ENCODE peak calls at places on chromosomes 16 and 17, in ten cellular contexts. One of them, this sample, is unnamed.

GRCh38 chr17:71764507-71764906 is 356.3 kb upstream of the SOX9 start:
- DNase-seq in transverse colon: peak; percentile 24
- DNase-seq in H1: peak; percentile 63
- DNase-seq in suprapubic skin: no peak
- DNase-seq in GM23338: peak; percentile 76
- DNase-seq in esophagus muscularis mucosa: no peak
- DNase-seq in GM12878: no peak
- DNase-seq in prostate gland: no peak
- DNase-seq in stomach: no peak
- DNase-seq in Panc1: no peak
- DNase-seq in this sample: no peak

GRCh38 chr16:66961065-66961744 is at the start of gene CES3:
- DNase-seq in transverse colon: peak; percentile 89
- DNase-seq in H1: peak; percentile 87
- DNase-seq in suprapubic skin: no peak
- DNase-seq in GM23338: peak; percentile 95
- DNase-seq in esophagus muscularis mucosa: no peak
- DNase-seq in GM12878: no peak
- DNase-seq in prostate gland: no peak
- DNase-seq in stomach: peak; percentile 71
- DNase-seq in Panc1: peak; percentile 27
- DNase-seq in this sample: no peak

GRCh38 chr17:491086-492014 is 138.7 kb upstream of the RPH3AL start:
- DNase-seq in transverse colon: peak; percentile 38
- DNase-seq in H1: peak; percentile 77
- DNase-seq in suprapubic skin: peak; percentile 79
- DNase-seq in GM23338: peak; percentile 77
- DNase-seq in esophagus muscularis mucosa: no peak
- DNase-seq in GM12878: no peak
- DNase-seq in prostate gland: peak; percentile 37
- DNase-seq in stomach: peak; percentile 54
- DNase-seq in Panc1: no peak
- DNase-seq in this sample: no peak

GRCh38 chr16:9177861-9178260 is 86.4 kb downstream of the HAPSTR1 start:
- DNase-seq in transverse colon: no peak
- DNase-seq in H1: no peak
- DNase-seq in suprapubic skin: no peak
- DNase-seq in GM23338: no peak
- DNase-seq in esophagus muscularis mucosa: no peak
- DNase-seq in GM12878: no peak
- DNase-seq in prostate gland: no peak
- DNase-seq in stomach: no peak
- DNase-seq in Panc1: no peak
- DNase-seq in this sample: no peak

GRCh38 chr16:70686376-70687171 is 721 bp upstream of the MTSS2 start:
- DNase-seq in transverse colon: no peak
- DNase-seq in H1: no peak
- DNase-seq in suprapubic skin: no peak
- DNase-seq in GM23338: no peak
- DNase-seq in esophagus muscularis mucosa: no peak
- DNase-seq in GM12878: no peak
- DNase-seq in prostate gland: no peak
- DNase-seq in stomach: no peak
- DNase-seq in Panc1: no peak
- DNase-seq in this sample: no peak

GRCh38 chr16:58515125-58515870 is at the start of gene SETD6:
- DNase-seq in transverse colon: peak; percentile 90
- DNase-seq in H1: peak; percentile 92
- DNase-seq in suprapubic skin: peak; percentile 91
- DNase-seq in GM23338: peak; percentile 94
- DNase-seq in esophagus muscularis mucosa: peak; percentile 97
- DNase-seq in GM12878: no peak
- DNase-seq in prostate gland: peak; percentile 88
- DNase-seq in stomach: peak; percentile 89
- DNase-seq in Panc1: peak; percentile 45
- DNase-seq in this sample: peak; percentile 82

GRCh38 chr17:62179525-62180161 is 114.6 kb upstream of the MED13 start:
- DNase-seq in transverse colon: peak; percentile 27
- DNase-seq in H1: no peak
- DNase-seq in suprapubic skin: no peak
- DNase-seq in GM23338: no peak
- DNase-seq in esophagus muscularis mucosa: no peak
- DNase-seq in GM12878: no peak
- DNase-seq in prostate gland: no peak
- DNase-seq in stomach: no peak
- DNase-seq in Panc1: peak; percentile 27
- DNase-seq in this sample: no peak

GRCh38 chr17:13416748-13417363 is 184.9 kb downstream of the HS3ST3A1 start:
- DNase-seq in transverse colon: no peak
- DNase-seq in H1: no peak
- DNase-seq in suprapubic skin: no peak
- DNase-seq in GM23338: no peak
- DNase-seq in esophagus muscularis mucosa: no peak
- DNase-seq in GM12878: no peak
- DNase-seq in prostate gland: no peak
- DNase-seq in stomach: no peak
- DNase-seq in Panc1: no peak
- DNase-seq in this sample: no peak

GRCh38 chr16:2278272-2278608 is 10.3 kb upstream of the RNPS1 start:
- DNase-seq in transverse colon: no peak
- DNase-seq in H1: no peak
- DNase-seq in suprapubic skin: no peak
- DNase-seq in GM23338: peak; percentile 74
- DNase-seq in esophagus muscularis mucosa: no peak
- DNase-seq in GM12878: no peak
- DNase-seq in prostate gland: no peak
- DNase-seq in stomach: no peak
- DNase-seq in Panc1: no peak
- DNase-seq in this sample: no peak

GRCh38 chr16:86049641-86050040 is 150.7 kb downstream of the IRF8 start:
- DNase-seq in transverse colon: no peak
- DNase-seq in H1: no peak
- DNase-seq in suprapubic skin: no peak
- DNase-seq in GM23338: no peak
- DNase-seq in esophagus muscularis mucosa: no peak
- DNase-seq in GM12878: no peak
- DNase-seq in prostate gland: no peak
- DNase-seq in stomach: no peak
- DNase-seq in Panc1: no peak
- DNase-seq in this sample: no peak

GRCh38 chr17:8494021-8494420 is 58.3 kb downstream of the NDEL1 start:
- DNase-seq in transverse colon: no peak
- DNase-seq in H1: no peak
- DNase-seq in suprapubic skin: no peak
- DNase-seq in GM23338: no peak
- DNase-seq in esophagus muscularis mucosa: no peak
- DNase-seq in GM12878: no peak
- DNase-seq in prostate gland: no peak
- DNase-seq in stomach: no peak
- DNase-seq in Panc1: no peak
- DNase-seq in this sample: no peak

GRCh38 chr17:75619506-75620431 is 13.5 kb upstream of the SMIM5 start:
- DNase-seq in transverse colon: no peak
- DNase-seq in H1: peak; percentile 96
- DNase-seq in suprapubic skin: no peak
- DNase-seq in GM23338: peak; percentile 92
- DNase-seq in esophagus muscularis mucosa: no peak
- DNase-seq in GM12878: no peak
- DNase-seq in prostate gland: no peak
- DNase-seq in stomach: no peak
- DNase-seq in Panc1: no peak
- DNase-seq in this sample: no peak

GRCh38 chr17:9371019-9371418 is 204.6 kb downstream of the STX8 start:
- DNase-seq in transverse colon: no peak
- DNase-seq in H1: no peak
- DNase-seq in suprapubic skin: no peak
- DNase-seq in GM23338: no peak
- DNase-seq in esophagus muscularis mucosa: no peak
- DNase-seq in GM12878: peak; percentile 37
- DNase-seq in prostate gland: no peak
- DNase-seq in stomach: no peak
- DNase-seq in Panc1: peak; percentile 70
- DNase-seq in this sample: no peak

GRCh38 chr17:21201302-21201602 is 12.7 kb downstream of the TMEM11 start:
- DNase-seq in transverse colon: no peak
- DNase-seq in H1: no peak
- DNase-seq in suprapubic skin: no peak
- DNase-seq in GM23338: no peak
- DNase-seq in esophagus muscularis mucosa: no peak
- DNase-seq in GM12878: no peak
- DNase-seq in prostate gland: peak; percentile 25
- DNase-seq in stomach: no peak
- DNase-seq in Panc1: no peak
- DNase-seq in this sample: no peak

GRCh38 chr17:7479389-7480192 is at the start of gene ZBTB4:
- DNase-seq in transverse colon: peak; percentile 66
- DNase-seq in H1: peak; percentile 69
- DNase-seq in suprapubic skin: no peak
- DNase-seq in GM23338: peak; percentile 56
- DNase-seq in esophagus muscularis mucosa: peak; percentile 92
- DNase-seq in GM12878: no peak
- DNase-seq in prostate gland: peak; percentile 62
- DNase-seq in stomach: peak; percentile 65
- DNase-seq in Panc1: no peak
- DNase-seq in this sample: no peak
- TF ChIP-seq POLR2AphosphoS5 in transverse colon: peak; percentile 59
- TF ChIP-seq POLR2AphosphoS5 in H1: no peak
- TF ChIP-seq POLR2AphosphoS5 in suprapubic skin: peak; percentile 34
- TF ChIP-seq POLR2AphosphoS5 in GM23338: peak; percentile 23
- TF ChIP-seq POLR2AphosphoS5 in esophagus muscularis mucosa: peak; percentile 93
- TF ChIP-seq POLR2AphosphoS5 in GM12878: no peak
- TF ChIP-seq POLR2AphosphoS5 in prostate gland: no peak
- TF ChIP-seq POLR2AphosphoS5 in stomach: peak; percentile 70
- TF ChIP-seq POLR2AphosphoS5 in Panc1: no peak
- TF ChIP-seq POLR2AphosphoS5 in this sample: peak; percentile 70

GRCh38 chr16:4319454-4319853 is 3.6 kb downstream of the GLIS2 start:
- DNase-seq in transverse colon: peak; percentile 59
- DNase-seq in H1: no peak
- DNase-seq in suprapubic skin: peak; percentile 81
- DNase-seq in GM23338: no peak
- DNase-seq in esophagus muscularis mucosa: no peak
- DNase-seq in GM12878: no peak
- DNase-seq in prostate gland: no peak
- DNase-seq in stomach: peak; percentile 46
- DNase-seq in Panc1: no peak
- DNase-seq in this sample: no peak
- H3K4me1 ChIP-seq in transverse colon: peaks cover 47% of the 10 kb centered on the region
- H3K4me1 ChIP-seq in H1: peaks cover 42% of the 10 kb centered on the region
- H3K4me1 ChIP-seq in suprapubic skin: peaks cover 88% of the 10 kb centered on the region
- H3K4me1 ChIP-seq in GM23338: peaks cover 44% of the 10 kb centered on the region
- H3K4me1 ChIP-seq in esophagus muscularis mucosa: peaks cover 93% of the 10 kb centered on the region
- H3K4me1 ChIP-seq in GM12878: peaks cover 8% of the 10 kb centered on the region
- H3K4me1 ChIP-seq in prostate gland: peaks cover 16% of the 10 kb centered on the region
- H3K4me1 ChIP-seq in stomach: peaks cover 74% of the 10 kb centered on the region
- H3K4me1 ChIP-seq in Panc1: peaks cover 68% of the 10 kb centered on the region
- H3K4me1 ChIP-seq in this sample: peaks cover 23% of the 10 kb centered on the region

GRCh38 chr17:7239091-7240027 is at the start of gene PHF23:
- DNase-seq in transverse colon: peak; percentile 99
- DNase-seq in H1: peak; percentile 94
- DNase-seq in suprapubic skin: peak; percentile 100
- DNase-seq in GM23338: peak; percentile 100
- DNase-seq in esophagus muscularis mucosa: peak; percentile 100
- DNase-seq in GM12878: peak; percentile 97
- DNase-seq in prostate gland: peak; percentile 99
- DNase-seq in stomach: peak; percentile 99
- DNase-seq in Panc1: peak; percentile 97
- DNase-seq in this sample: peak; percentile 99

GRCh38 chr17:7237266-7237760 is 1.9 kb downstream of the PHF23 start:
- DNase-seq in transverse colon: no peak
- DNase-seq in H1: no peak
- DNase-seq in suprapubic skin: no peak
- DNase-seq in GM23338: no peak
- DNase-seq in esophagus muscularis mucosa: no peak
- DNase-seq in GM12878: no peak
- DNase-seq in prostate gland: no peak
- DNase-seq in stomach: no peak
- DNase-seq in Panc1: no peak
- DNase-seq in this sample: no peak

GRCh38 chr17:7238418-7239090 is 703 bp downstream of the PHF23 start:
- DNase-seq in transverse colon: no peak
- DNase-seq in H1: no peak
- DNase-seq in suprapubic skin: no peak
- DNase-seq in GM23338: no peak
- DNase-seq in esophagus muscularis mucosa: no peak
- DNase-seq in GM12878: no peak
- DNase-seq in prostate gland: no peak
- DNase-seq in stomach: no peak
- DNase-seq in Panc1: no peak
- DNase-seq in this sample: no peak

GRCh38 chr17:7236808-7237207 is 2.4 kb downstream of the PHF23 start:
- DNase-seq in transverse colon: no peak
- DNase-seq in H1: no peak
- DNase-seq in suprapubic skin: no peak
- DNase-seq in GM23338: no peak
- DNase-seq in esophagus muscularis mucosa: no peak
- DNase-seq in GM12878: no peak
- DNase-seq in prostate gland: no peak
- DNase-seq in stomach: no peak
- DNase-seq in Panc1: no peak
- DNase-seq in this sample: no peak

DNA sequence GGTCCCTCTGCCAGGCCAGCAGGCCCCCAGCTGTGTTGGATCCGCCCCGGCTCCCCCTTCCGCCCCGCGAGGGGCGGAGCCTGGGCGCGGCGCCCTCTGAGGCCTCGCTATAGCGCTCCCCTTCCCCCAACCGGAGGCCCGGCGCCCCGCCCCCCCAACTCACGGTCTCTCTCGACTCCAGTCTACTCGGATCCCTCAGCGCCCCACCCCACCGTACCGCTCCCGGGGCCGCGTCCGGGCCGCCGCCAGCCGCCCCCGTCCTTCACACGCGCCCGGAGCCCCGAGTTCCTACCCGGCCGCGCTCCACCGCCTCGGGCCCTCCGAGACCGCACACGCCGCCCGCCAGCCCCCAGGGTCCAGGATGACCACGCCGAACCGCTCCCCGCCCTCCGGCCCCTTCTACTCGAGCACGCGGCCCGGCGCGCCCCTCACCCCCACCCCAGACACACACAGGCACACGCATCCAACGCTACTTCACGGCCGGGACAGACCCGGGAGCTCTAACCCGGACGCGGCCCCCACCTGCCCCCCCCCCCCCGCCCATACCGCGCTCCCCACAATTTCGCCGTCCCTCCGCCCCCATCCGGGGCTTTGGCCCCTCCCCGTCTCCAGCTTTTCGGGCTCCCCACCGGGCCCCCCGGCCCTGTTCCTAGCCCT is 1.4 kb downstream of the PHF23 start:
- DNase-seq in transverse colon: peak; percentile 91
- DNase-seq in H1: peak; percentile 94
- DNase-seq in suprapubic skin: peak; percentile 90
- DNase-seq in GM23338: peak; percentile 91
- DNase-seq in esophagus muscularis mucosa: no peak
- DNase-seq in GM12878: no peak
- DNase-seq in prostate gland: peak; percentile 79
- DNase-seq in stomach: peak; percentile 85
- DNase-seq in Panc1: no peak
- DNase-seq in this sample: peak; percentile 71
- TF ChIP-seq POLR2AphosphoS5 in transverse colon: no peak
- TF ChIP-seq POLR2AphosphoS5 in H1: no peak
- TF ChIP-seq POLR2AphosphoS5 in suprapubic skin: no peak
- TF ChIP-seq POLR2AphosphoS5 in GM23338: peak; percentile 64
- TF ChIP-seq POLR2AphosphoS5 in esophagus muscularis mucosa: peak; percentile 11
- TF ChIP-seq POLR2AphosphoS5 in GM12878: peak; percentile 55
- TF ChIP-seq POLR2AphosphoS5 in prostate gland: peak; percentile 52
- TF ChIP-seq POLR2AphosphoS5 in stomach: no peak
- TF ChIP-seq POLR2AphosphoS5 in Panc1: peak; percentile 61
- TF ChIP-seq POLR2AphosphoS5 in this sample: peak; percentile 23

GRCh38 chr17:35073991-35074627 is 10.6 kb upstream of the RFFL start:
- DNase-seq in transverse colon: no peak
- DNase-seq in H1: no peak
- DNase-seq in suprapubic skin: no peak
- DNase-seq in GM23338: no peak
- DNase-seq in esophagus muscularis mucosa: no peak
- DNase-seq in GM12878: no peak
- DNase-seq in prostate gland: no peak
- DNase-seq in stomach: no peak
- DNase-seq in Panc1: no peak
- DNase-seq in this sample: no peak
- H3K4me1 ChIP-seq in transverse colon: peaks cover 7% of the 10 kb centered on the region
- H3K4me1 ChIP-seq in H1: no peaks in the 10 kb centered on the region
- H3K4me1 ChIP-seq in suprapubic skin: no peaks in the 10 kb centered on the region
- H3K4me1 ChIP-seq in GM23338: no peaks in the 10 kb centered on the region
- H3K4me1 ChIP-seq in esophagus muscularis mucosa: peaks cover 8% of the 10 kb centered on the region
- H3K4me1 ChIP-seq in GM12878: peaks cover 31% of the 10 kb centered on the region
- H3K4me1 ChIP-seq in prostate gland: no peaks in the 10 kb centered on the region
- H3K4me1 ChIP-seq in stomach: peaks cover 19% of the 10 kb centered on the region
- H3K4me1 ChIP-seq in Panc1: peaks cover 16% of the 10 kb centered on the region
- H3K4me1 ChIP-seq in this sample: no peaks in the 10 kb centered on the region

This sample was measured in breast epithelium.